ENCODE peak calls at places on chromosomes 1 and 21, in ten cellular contexts. B is tibial artery; R is brain microvascular endothelial cell; S is CD8-positive, alpha-beta memory T cell; V is cardiac muscle cell; D is right lobe of liver; O is bronchial epithelial cell; Q is aorta; P is upper lobe of right lung; W is heart left ventricle. U is an unnamed sample. For H3K27me3, the result is how much of the 10 kb centered on the place peaks cover.

GRCh38 chr1:12450831-12451559 is 167.0 kb downstream of the DHRS3 start:
- DNase-seq in B (peak), R (no peak), S (no peak), V (peak), D (no peak), O (no peak), Q (no peak), P (no peak), W (no peak), U (peak)

GRCh38 chr1:94321662-94322061 is 84.3 kb upstream of the ARHGAP29 start:
- DNase-seq in B (no peak), R (no peak), S (no peak), V (no peak), D (no peak), O (no peak), Q (no peak), P (no peak), W (no peak), U (no peak)

GRCh38 chr1:11158720-11159321 is 30.3 kb upstream of the ANGPTL7 start:
- DNase-seq in B (no peak), R (peak), S (no peak), V (no peak), D (no peak), O (peak), Q (no peak), P (no peak), W (no peak), U (no peak)

GRCh38 chr1:230849451-230850194 is 18.7 kb downstream of the C1orf198 start:
- DNase-seq in B (peak), R (peak), S (no peak), V (peak), D (no peak), O (peak), Q (peak), P (no peak), W (peak), U (peak)

GRCh38 chr1:187985145-187985896 is 1156.6 kb downstream of the PLA2G4A start:
- DNase-seq in B (no peak), R (no peak), S (no peak), V (no peak), D (no peak), O (no peak), Q (no peak), P (no peak), W (no peak), U (no peak)

GRCh38 chr1:212415107-212415841 is 588 bp upstream of the PACC1 start:
- DNase-seq in B (no peak), R (no peak), S (no peak), V (no peak), D (no peak), O (no peak), Q (no peak), P (no peak), W (no peak), U (no peak)

GRCh38 chr21:26115899-26116298 is 54.7 kb downstream of the APP start:
- DNase-seq in B (no peak), R (peak), S (no peak), V (no peak), D (no peak), O (no peak), Q (no peak), P (no peak), W (no peak), U (no peak)

GRCh38 chr21:41410767-41411448 is 15.1 kb upstream of the MX1 start:
- DNase-seq in B (no peak), R (no peak), S (no peak), V (no peak), D (no peak), O (no peak), Q (no peak), P (no peak), W (peak), U (no peak)

GRCh38 chr1:154994269-154994977 is 1.0 kb downstream of the LENEP start:
- DNase-seq in B (no peak), R (no peak), S (peak), V (no peak), D (no peak), O (no peak), Q (no peak), P (peak), W (no peak), U (no peak)

GRCh38 chr1:165543651-165544452 is at the start of gene LRRC52:
- DNase-seq in B (no peak), R (no peak), S (no peak), V (peak), D (peak), O (no peak), Q (no peak), P (peak), W (peak), U (peak)

GRCh38 chr1:37274896-37275631 is 199.3 kb upstream of the ZC3H12A start:
- DNase-seq in B (no peak), R (no peak), S (no peak), V (no peak), D (no peak), O (no peak), Q (no peak), P (peak), W (no peak), U (no peak)

GRCh38 chr1:212858461-212859265 is 588 bp downstream of the FLVCR1 start:
- DNase-seq in B (no peak), R (peak), S (peak), V (peak), D (peak), O (peak), Q (peak), P (peak), W (peak), U (peak)

GRCh38 chr1:7293702-7294630 is 477.1 kb upstream of the VAMP3 start:
- DNase-seq in B (no peak), R (no peak), S (no peak), V (no peak), D (no peak), O (no peak), Q (no peak), P (no peak), W (no peak), U (no peak)

GRCh38 chr1:43783671-43784205 is 76.4 kb downstream of the ST3GAL3 start:
- DNase-seq in B (no peak), R (no peak), S (no peak), V (no peak), D (no peak), O (peak), Q (no peak), P (no peak), W (no peak), U (no peak)

GRCh38 chr1:32972814-32973428 is 8.3 kb upstream of the RNF19B start:
- DNase-seq in B (peak), R (no peak), S (no peak), V (peak), D (no peak), O (no peak), Q (peak), P (peak), W (peak), U (peak)

GRCh38 chr1:29635501-29636263 is 399.4 kb downstream of the PTPRU start:
- DNase-seq in B (no peak), R (no peak), S (no peak), V (no peak), D (no peak), O (no peak), Q (no peak), P (no peak), W (no peak), U (no peak)

GRCh38 chr1:45864765-45865164 is 61.4 kb downstream of the MAST2 start:
- DNase-seq in B (no peak), R (no peak), S (no peak), V (no peak), D (no peak), O (peak), Q (no peak), P (no peak), W (no peak), U (no peak)

GRCh38 chr1:45863117-45863670 is 59.8 kb downstream of the MAST2 start:
- DNase-seq in B (no peak), R (no peak), S (no peak), V (no peak), D (no peak), O (no peak), Q (no peak), P (no peak), W (no peak), U (no peak)

GRCh38 chr1:45862008-45862407 is 58.6 kb downstream of the MAST2 start:
- DNase-seq in B (no peak), R (no peak), S (no peak), V (no peak), D (no peak), O (no peak), Q (no peak), P (no peak), W (no peak), U (no peak)

GRCh38 chr1:45867697-45868346 is 64.4 kb downstream of the MAST2 start:
- DNase-seq in B (no peak), R (no peak), S (no peak), V (no peak), D (no peak), O (no peak), Q (no peak), P (no peak), W (no peak), U (no peak)

DNA sequence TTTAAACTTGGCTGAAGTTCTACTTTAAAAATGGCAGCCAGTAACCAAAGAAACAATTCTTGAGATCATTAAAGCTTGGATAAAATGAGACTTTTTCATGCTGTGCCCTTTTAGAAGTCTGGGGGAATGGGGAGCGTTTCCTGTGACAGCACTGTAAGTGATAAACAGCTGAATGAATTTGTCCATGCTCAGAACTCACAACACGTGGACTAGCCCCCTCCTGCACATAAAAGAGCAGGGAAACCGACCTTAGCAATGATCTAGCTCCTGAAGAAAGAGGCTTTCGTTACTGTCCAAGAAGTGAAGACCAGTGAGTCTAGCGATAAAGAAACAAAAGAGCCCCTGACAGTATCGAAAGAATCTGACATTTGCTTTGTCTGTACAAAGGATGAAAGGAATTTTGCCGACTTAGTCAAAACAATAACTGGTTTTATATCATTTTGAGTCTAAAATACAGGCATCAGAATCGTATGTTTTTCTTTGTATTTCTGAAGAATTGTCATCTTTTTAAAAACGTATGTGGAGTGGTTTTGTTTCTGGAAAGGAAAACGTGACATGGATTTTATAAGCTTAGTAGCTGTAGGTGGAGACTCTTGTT is 60.8 kb downstream of the MAST2 start:
- DNase-seq in B (no peak), R (no peak), S (no peak), V (peak), D (no peak), O (peak), Q (no peak), P (no peak), W (no peak), U (no peak)
- H3K4me3 ChIP-seq in B (no peak), R (peak), S (no peak), V (no peak), D (no peak), O (peak), Q (no peak), P (peak), W (no peak), U (no peak)

GRCh38 chr1:197905699-197906351 is 3.4 kb downstream of the C1orf53 start:
- DNase-seq in B (no peak), R (no peak), S (no peak), V (no peak), D (no peak), O (no peak), Q (no peak), P (no peak), W (no peak), U (no peak)

GRCh38 chr1:197902454-197903195 is at the start of gene C1orf53:
- DNase-seq in B (peak), R (peak), S (peak), V (peak), D (peak), O (peak), Q (peak), P (peak), W (peak), U (peak)

GRCh38 chr1:197902131-197902453 is 338 bp upstream of the C1orf53 start:
- DNase-seq in B (no peak), R (no peak), S (no peak), V (no peak), D (no peak), O (peak), Q (no peak), P (no peak), W (no peak), U (no peak)

GRCh38 chr1:197903196-197903514 is 725 bp downstream of the C1orf53 start:
- DNase-seq in B (no peak), R (no peak), S (no peak), V (no peak), D (no peak), O (no peak), Q (no peak), P (no peak), W (no peak), U (no peak)

DNA sequence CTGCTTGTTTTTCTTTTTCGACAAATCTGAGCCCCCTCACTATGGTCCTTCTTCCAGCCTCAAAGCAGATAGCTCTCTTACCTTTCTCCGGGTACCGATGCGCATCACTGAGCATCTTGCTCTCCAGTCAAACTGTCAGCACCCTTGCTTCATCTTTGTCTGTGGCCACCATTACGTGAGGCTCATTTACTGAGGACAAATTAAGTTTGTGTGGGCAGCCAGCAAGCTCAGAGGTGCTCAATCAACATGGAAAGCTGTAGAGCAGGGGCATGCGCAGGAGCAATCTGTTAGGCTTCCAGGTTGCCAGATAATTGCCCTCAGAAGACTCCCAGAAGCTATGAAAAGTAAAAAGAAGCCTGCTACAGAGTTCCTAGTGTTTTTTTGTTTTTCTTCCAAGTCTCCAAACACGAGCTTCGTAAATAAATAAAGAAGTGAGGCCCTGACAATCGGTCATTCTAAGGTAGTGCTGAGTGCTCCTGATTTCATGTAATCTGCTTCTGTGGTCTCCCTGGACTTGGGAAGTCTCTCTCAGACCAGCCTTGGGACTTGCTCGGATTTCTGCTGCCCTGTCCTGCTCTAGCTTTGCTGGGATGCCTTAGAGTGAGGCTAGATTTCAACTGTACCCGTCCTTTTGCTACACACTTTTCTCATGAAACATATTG is 1.8 kb downstream of the C1orf53 start:
- DNase-seq in B (no peak), R (no peak), S (no peak), V (no peak), D (no peak), O (no peak), Q (no peak), P (no peak), W (no peak), U (no peak)
- H3K27me3 ChIP-seq in B (under half), R (under half), S (under half), V (half or more), D (under half), O (under half), Q (under half), P (under half), W (under half), U (under half)

GRCh38 chr1:173276922-173277800 is 70.0 kb upstream of the TNFSF4 start:
- DNase-seq in B (no peak), R (no peak), S (no peak), V (no peak), D (no peak), O (no peak), Q (no peak), P (no peak), W (no peak), U (no peak)
- H3K4me3 ChIP-seq in B (no peak), R (no peak), S (no peak), V (no peak), D (no peak), O (no peak), Q (no peak), P (no peak), W (no peak), U (no peak)

GRCh38 chr1:201015551-201016091 is 7.9 kb downstream of the KIF21B start:
- DNase-seq in B (no peak), R (no peak), S (no peak), V (no peak), D (no peak), O (no peak), Q (no peak), P (no peak), W (no peak), U (no peak)
- H3K27me3 ChIP-seq in B (under half), R (under half), S (under half), V (under half), D (under half), O (under half), Q (under half), P (under half), W (under half), U (under half)

GRCh38 chr1:163170331-163170730 is 32.4 kb downstream of the RGS5 start:
- DNase-seq in B (no peak), R (no peak), S (no peak), V (no peak), D (no peak), O (no peak), Q (no peak), P (no peak), W (no peak), U (no peak)
- H3K4me3 ChIP-seq in B (no peak), R (no peak), S (no peak), V (no peak), D (no peak), O (no peak), Q (no peak), P (no peak), W (no peak), U (no peak)

DNA sequence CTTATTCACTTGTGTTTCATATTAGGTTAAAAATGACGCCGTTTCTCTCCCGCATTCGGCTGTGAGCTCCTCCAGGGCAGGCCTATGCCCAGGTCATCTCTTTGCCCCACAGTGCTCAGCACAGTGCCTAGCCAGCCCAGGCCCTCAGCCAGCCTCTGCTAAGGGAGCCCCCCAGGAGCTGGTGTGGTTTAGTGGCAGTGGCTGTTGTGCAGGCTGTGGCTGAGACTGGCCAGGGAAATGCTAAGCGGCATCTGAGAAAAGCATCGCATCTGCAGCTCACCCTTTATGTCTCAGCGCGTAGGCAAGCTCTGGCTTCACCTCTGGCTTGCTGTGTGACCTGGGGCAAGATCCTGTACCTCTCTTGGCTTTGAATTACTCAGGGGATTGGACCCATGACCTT is 275.1 kb downstream of the TRABD2B start:
- DNase-seq in B (no peak), R (no peak), S (no peak), V (no peak), D (no peak), O (no peak), Q (peak), P (no peak), W (no peak), U (no peak)
- H3K27me3 ChIP-seq in B (under half), R (under half), S (under half), V (half or more), D (under half), O (under half), Q (under half), P (under half), W (under half), U (under half)

GRCh38 chr1:224856973-224857372 is 72.5 kb upstream of the DNAH14 start:
- DNase-seq in B (no peak), R (no peak), S (no peak), V (no peak), D (no peak), O (no peak), Q (no peak), P (no peak), W (no peak), U (no peak)
- H3K4me3 ChIP-seq in B (no peak), R (no peak), S (no peak), V (no peak), D (no peak), O (no peak), Q (no peak), P (no peak), W (no peak), U (no peak)

GRCh38 chr1:156875067-156875615 is 14.5 kb downstream of the NTRK1 start:
- DNase-seq in B (no peak), R (no peak), S (no peak), V (no peak), D (no peak), O (no peak), Q (no peak), P (no peak), W (no peak), U (no peak)
- H3K27me3 ChIP-seq in B (under half), R (under half), S (under half), V (under half), D (under half), O (under half), Q (under half), P (under half), W (under half), U (under half)

GRCh38 chr1:38577937-38578443 is 281.6 kb downstream of the RRAGC start:
- DNase-seq in B (no peak), R (no peak), S (no peak), V (no peak), D (no peak), O (no peak), Q (no peak), P (no peak), W (no peak), U (no peak)
- H3K4me3 ChIP-seq in B (no peak), R (no peak), S (no peak), V (peak), D (no peak), O (no peak), Q (no peak), P (peak), W (no peak), U (no peak)

U was measured in thyroid gland.